ENCODE peak calls at places on chromosomes 6 and 20, in ten cellular contexts. U is upper lobe of left lung, Z is GM12878, G is IMR-90, E is heart left ventricle, L is esophagus muscularis mucosa, R is thyroid gland, V is Peyer's patch, O is K562, A is testis. X is an unnamed sample. For H3K27me3, the result is how much of the 10 kb centered on the place peaks cover.

GRCh38 chr6:71468841-71469750 is 180.5 kb downstream of the OGFRL1 start:
- DNase-seq in U (no peak), Z (no peak), G (peak), E (no peak), L (no peak), R (peak), V (no peak), O (no peak), A (peak), X (no peak)

GRCh38 chr6:107776415-107776814 is 47.7 kb downstream of the SCML4 start:
- DNase-seq in U (no peak), Z (no peak), G (no peak), E (no peak), L (no peak), R (no peak), V (no peak), O (no peak), A (no peak), X (no peak)

GRCh38 chr6:79671605-79672266 is 40.6 kb downstream of the SH3BGRL2 start:
- DNase-seq in U (peak), Z (no peak), G (peak), E (peak), L (no peak), R (peak), V (peak), O (peak), A (no peak), X (peak)

GRCh38 chr20:805713-806112 is 27.8 kb upstream of the FAM110A start:
- DNase-seq in U (no peak), Z (no peak), G (peak), E (no peak), L (no peak), R (no peak), V (no peak), O (no peak), A (no peak), X (no peak)

GRCh38 chr6:41488064-41488391 is 58.2 kb upstream of the FOXP4 start:
- DNase-seq in U (no peak), Z (no peak), G (no peak), E (no peak), L (no peak), R (no peak), V (no peak), O (no peak), A (no peak), X (no peak)

GRCh38 chr20:59823456-59823855 is 110.0 kb downstream of the SYCP2 start:
- DNase-seq in U (no peak), Z (no peak), G (no peak), E (peak), L (peak), R (no peak), V (no peak), O (no peak), A (peak), X (no peak)

GRCh38 chr6:108194503-108194902 is 28.7 kb downstream of the NR2E1 start:
- DNase-seq in U (no peak), Z (no peak), G (no peak), E (no peak), L (no peak), R (no peak), V (no peak), O (peak), A (no peak), X (no peak)

GRCh38 chr6:127022297-127022696 is 96.2 kb upstream of the RSPO3 start:
- DNase-seq in U (peak), Z (no peak), G (no peak), E (no peak), L (no peak), R (peak), V (no peak), O (no peak), A (peak), X (peak)

GRCh38 chr6:15926256-15926655 is 202.6 kb upstream of the MYLIP start:
- DNase-seq in U (no peak), Z (no peak), G (no peak), E (no peak), L (no peak), R (no peak), V (no peak), O (no peak), A (no peak), X (no peak)

DNA sequence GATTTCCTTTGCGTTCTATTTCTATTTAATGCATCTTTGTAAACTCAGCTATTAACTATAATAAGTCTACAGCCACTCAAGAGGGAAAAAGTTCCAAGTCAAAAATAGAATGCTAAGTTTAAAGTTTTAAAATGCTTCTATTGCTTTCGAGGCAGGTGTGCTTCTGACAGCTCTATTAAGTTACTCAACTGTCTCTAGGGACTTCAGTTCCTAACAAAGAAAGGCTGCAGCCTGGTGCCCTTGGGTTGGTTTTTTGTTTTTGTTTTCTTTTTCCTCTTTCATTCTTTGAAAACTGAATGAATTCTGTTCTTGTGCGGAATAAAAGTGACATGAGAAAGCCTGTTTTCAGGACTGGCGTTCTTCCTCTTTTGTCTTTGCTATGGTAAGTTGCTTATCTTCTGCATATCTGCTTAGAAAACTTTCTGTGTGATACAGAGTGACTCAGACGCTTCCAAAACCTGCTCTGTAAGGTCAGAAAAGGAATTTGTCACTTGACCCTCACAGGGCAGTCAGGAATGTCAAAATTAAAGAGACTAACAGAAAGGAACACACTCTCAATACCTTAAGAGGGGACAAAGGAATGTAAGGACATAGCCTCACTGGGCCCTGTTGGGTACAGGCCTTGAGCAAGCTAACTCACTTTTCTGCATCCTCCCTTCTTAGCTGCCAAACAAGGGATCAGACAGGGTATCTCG is 56.1 kb upstream of the NHSL1 start:
- DNase-seq in U (peak), Z (peak), G (no peak), E (no peak), L (no peak), R (peak), V (no peak), O (no peak), A (no peak), X (no peak)
- H3K27ac ChIP-seq in U (peak), Z (no peak), G (peak), E (peak), L (no peak), R (peak), V (no peak), O (no peak), A (no peak), X (no peak)

DNA sequence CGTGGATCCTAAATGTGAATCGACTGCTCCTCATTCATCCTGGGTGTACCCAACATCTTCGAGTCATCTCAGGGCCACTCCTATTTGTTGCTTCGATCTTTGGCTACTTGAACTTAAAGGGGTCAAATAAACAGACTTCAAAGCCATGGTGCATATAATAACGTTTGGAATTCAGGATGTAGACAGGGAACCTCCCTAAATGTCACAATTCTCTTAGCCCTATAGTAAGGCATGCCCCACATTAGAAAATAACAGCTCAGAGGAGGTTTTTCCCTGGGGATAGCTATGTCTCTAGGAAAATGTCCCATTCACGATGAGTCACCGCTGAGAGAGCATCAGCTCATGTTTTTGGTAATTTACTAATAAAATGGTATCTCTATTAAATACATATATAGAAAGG is 54.8 kb upstream of the BMP6 start:
- DNase-seq in U (no peak), Z (no peak), G (peak), E (no peak), L (no peak), R (no peak), V (no peak), O (no peak), A (no peak), X (no peak)
- TF ChIP-seq POLR2A in U (no peak), Z (no peak), G (no peak), E (no peak), L (no peak), R (no peak), V (no peak), O (no peak), A (no peak), X (no peak)

DNA sequence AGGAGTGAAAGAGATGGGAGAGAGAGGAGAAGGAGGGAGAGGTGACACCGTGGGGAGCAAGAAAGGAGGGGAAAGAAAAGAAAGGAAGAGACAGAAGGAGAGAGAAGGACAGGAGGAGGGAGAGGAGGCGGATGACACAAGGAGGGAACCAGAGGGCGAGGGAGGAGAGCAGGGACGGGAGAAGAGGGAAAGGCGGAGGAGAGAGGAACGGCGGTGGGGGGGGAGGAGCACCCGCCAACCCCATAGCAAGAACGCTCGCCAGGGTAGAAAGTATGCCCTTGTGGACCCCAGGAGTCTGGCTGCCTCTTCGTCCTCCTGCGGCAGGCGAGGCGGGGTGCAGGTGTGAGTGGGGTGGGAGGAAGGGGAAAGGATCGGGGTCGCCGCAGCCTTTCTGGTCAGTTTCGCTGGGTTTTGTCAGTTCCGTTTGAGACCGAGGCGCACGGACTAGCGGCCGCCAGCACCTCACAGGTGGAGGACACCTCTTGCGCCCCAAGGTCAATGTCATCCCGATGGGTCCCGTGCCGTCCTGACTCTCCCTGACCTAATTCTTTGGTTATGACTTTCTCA is 4.4 kb upstream of the INSM1 start:
- DNase-seq in U (no peak), Z (no peak), G (no peak), E (no peak), L (no peak), R (no peak), V (no peak), O (no peak), A (no peak), X (no peak)
- H3K27me3 ChIP-seq in U (under half), Z (under half), G (half or more), E (under half), L (half or more), R (under half), V (under half), O (under half), A (under half), X (under half)

GRCh38 chr20:53872081-53872541 is 198.3 kb downstream of the BCAS1 start:
- DNase-seq in U (no peak), Z (no peak), G (no peak), E (no peak), L (no peak), R (no peak), V (no peak), O (no peak), A (no peak), X (no peak)

GRCh38 chr20:53867741-53868351 is 202.5 kb downstream of the BCAS1 start:
- DNase-seq in U (no peak), Z (no peak), G (no peak), E (no peak), L (no peak), R (no peak), V (no peak), O (no peak), A (no peak), X (peak)

GRCh38 chr20:53870426-53871199 is 199.8 kb downstream of the BCAS1 start:
- DNase-seq in U (no peak), Z (no peak), G (no peak), E (no peak), L (no peak), R (no peak), V (no peak), O (peak), A (no peak), X (no peak)

GRCh38 chr20:53871541-53871940 is 198.9 kb downstream of the BCAS1 start:
- DNase-seq in U (no peak), Z (no peak), G (no peak), E (no peak), L (no peak), R (no peak), V (no peak), O (no peak), A (no peak), X (no peak)

DNA sequence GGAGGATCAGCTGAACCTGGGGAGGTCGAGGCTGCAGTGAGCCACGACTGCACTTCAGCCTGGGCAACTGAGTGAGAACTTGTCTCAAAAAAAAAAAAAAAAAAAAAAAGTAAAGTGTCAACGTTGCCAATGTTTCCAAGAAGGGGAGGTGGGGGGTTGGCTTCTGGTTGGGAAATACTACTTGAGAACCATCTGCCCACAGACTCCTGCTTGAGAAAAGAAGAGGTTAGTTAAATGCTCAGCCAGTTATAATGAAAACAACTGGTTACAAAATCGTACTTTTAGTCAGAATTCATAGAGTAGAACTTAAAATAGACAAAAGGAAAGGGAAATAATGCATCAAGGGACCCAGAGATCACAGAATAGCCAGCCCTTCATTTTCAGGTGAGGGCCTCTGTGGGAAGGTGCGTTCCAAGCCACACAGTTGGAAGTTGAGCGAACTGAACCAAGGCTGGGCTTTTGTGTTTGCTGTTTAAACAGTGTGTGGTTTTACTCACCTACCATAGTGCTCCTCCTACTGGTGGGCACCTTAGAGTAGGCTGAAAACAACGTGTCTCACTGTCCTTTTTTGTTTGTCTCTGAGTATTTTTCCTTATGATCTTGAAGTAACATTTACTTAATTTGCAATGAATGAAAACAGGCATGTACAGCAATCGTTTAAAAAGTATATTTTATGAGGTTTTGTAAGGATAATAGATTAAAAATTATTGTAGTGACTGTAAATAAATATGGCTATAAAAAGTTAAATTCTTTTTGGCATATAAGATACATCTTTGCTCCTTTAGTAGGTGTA is 200.7 kb downstream of the BCAS1 start:
- DNase-seq in U (peak), Z (peak), G (peak), E (peak), L (no peak), R (peak), V (peak), O (peak), A (peak), X (peak)
- H3K27ac ChIP-seq in U (peak), Z (peak), G (peak), E (no peak), L (peak), R (peak), V (peak), O (peak), A (peak), X (peak)

DNA sequence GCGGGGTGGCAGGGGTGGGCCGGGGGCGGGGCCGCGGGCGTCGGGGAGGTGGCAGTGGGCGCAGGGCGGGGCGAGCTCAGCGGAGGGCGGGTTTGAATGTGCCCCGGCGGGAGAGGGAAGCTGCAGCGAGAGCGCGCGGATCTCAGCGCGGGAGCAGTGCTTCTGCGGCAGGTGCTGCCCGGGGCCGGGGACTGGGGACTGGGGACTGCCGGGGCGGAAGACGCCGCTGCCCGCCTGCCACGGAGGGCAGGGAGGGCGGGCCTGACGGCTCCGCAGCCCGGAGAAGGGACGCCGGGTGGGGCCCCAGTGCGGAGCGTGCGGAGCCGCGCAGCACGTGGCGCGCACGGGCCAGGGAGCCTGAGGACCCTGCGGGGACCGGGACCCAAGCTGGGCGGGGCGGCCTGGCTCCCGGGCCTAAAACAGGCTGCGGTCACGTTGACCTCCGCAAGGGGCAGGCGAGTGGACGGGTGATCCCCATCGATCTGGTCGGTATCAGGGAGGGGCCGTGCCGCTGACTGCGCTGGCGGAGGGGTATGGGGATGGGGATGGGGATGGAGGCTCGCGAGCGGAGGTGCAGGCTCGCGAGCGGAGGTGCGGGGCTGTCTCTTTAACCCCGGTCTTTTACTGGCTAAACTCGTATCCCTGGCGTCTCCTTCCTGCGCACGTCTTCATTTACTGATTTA is at the start of gene SLC29A1:
- DNase-seq in U (peak), Z (no peak), G (peak), E (peak), L (no peak), R (peak), V (peak), O (peak), A (peak), X (peak)
- TF ChIP-seq POLR2A in U (no peak), Z (peak), G (no peak), E (no peak), L (no peak), R (no peak), V (no peak), O (peak), A (no peak), X (peak)

GRCh38 chr6:31438222-31438621 is 34.8 kb downstream of the MICA start:
- DNase-seq in U (no peak), Z (no peak), G (no peak), E (no peak), L (no peak), R (no peak), V (no peak), O (no peak), A (no peak), X (no peak)
- H3K27me3 ChIP-seq in U (under half), Z (under half), G (under half), E (under half), L (under half), R (under half), V (under half), O (under half), A (under half), X (under half)